ENCODE peak calls at places on chromosome 11, in ten cellular contexts. R, V, Q, O, A, X, G, I, Z and N are unnamed samples.

GRCh38 chr11:71247551-71248250 is 4.7 kb downstream of the SHANK2 start:
- DNase-seq in O (peak; percentile 87), Q (no peak), I (no peak), X (peak; percentile 54), G (no peak), V (peak; percentile 57), A (no peak), R (no peak), Z (no peak), N (no peak)

GRCh38 chr11:131943296-131943695 is 572.9 kb downstream of the NTM start:
- DNase-seq in X (no peak), O (no peak), R (no peak), G (no peak), V (peak; percentile 55), Z (no peak), I (no peak), Q (no peak), A (no peak), N (no peak)

GRCh38 chr11:6606471-6607189 is 3.1 kb downstream of the ILK start:
- DNase-seq in R (peak; percentile 91), X (peak; percentile 86), G (peak; percentile 91), O (peak; percentile 97), V (peak; percentile 96), Z (peak; percentile 91), A (peak; percentile 96), I (peak; percentile 83), Q (no peak), N (peak; percentile 32)

GRCh38 chr11:59158206-59159068 is 13.5 kb upstream of the DTX4 start:
- DNase-seq in O (peak; percentile 87), R (peak; percentile 77), I (peak; percentile 64), A (peak; percentile 83), Z (no peak), X (peak; percentile 60), G (no peak), Q (peak; percentile 89), V (peak; percentile 64), N (peak; percentile 75)

GRCh38 chr11:72930011-72930410 is 115.8 kb downstream of the ATG16L2 start:
- DNase-seq in O (peak; percentile 60), R (no peak), G (no peak), X (no peak), Q (no peak), V (peak; percentile 62), Z (no peak), A (no peak), I (no peak), N (no peak)

GRCh38 chr11:12141283-12141682 is 30.9 kb downstream of the MICAL2 start:
- DNase-seq in X (no peak), O (no peak), Z (no peak), Q (no peak), V (no peak), I (no peak), A (no peak), G (no peak), R (no peak), N (no peak)

GRCh38 chr11:44780940-44781631 is 54.3 kb downstream of the TSPAN18 start:
- DNase-seq in I (no peak), R (no peak), X (no peak), O (no peak), Q (no peak), G (peak; percentile 33), Z (peak; percentile 33), A (peak; percentile 95), V (peak; percentile 14), N (no peak)

GRCh38 chr11:118321386-118322082 is 17.0 kb downstream of the CD3E start:
- DNase-seq in R (no peak), X (no peak), V (no peak), I (no peak), A (no peak), Z (no peak), O (no peak), G (no peak), Q (peak; percentile 53), N (no peak)

GRCh38 chr11:61152816-61153592 is 8.2 kb downstream of the VPS37C start:
- DNase-seq in X (no peak), R (no peak), I (no peak), O (no peak), Z (no peak), A (no peak), V (no peak), Q (no peak), G (no peak), N (no peak)

GRCh38 chr11:86162257-86162656 is 82.3 kb upstream of the EED start:
- DNase-seq in V (peak; percentile 36), Q (peak; percentile 66), A (peak; percentile 83), O (no peak), Z (peak; percentile 39), X (no peak), I (no peak), R (peak; percentile 36), G (peak; percentile 52), N (no peak)

GRCh38 chr11:61962213-61963015 is 5.0 kb downstream of the FTH1 start:
- DNase-seq in I (no peak), X (no peak), Q (no peak), V (no peak), O (peak; percentile 11), A (peak; percentile 61), Z (no peak), R (no peak), G (no peak), N (no peak)

GRCh38 chr11:95596011-95596489 is 193.5 kb downstream of the FAM76B start:
- DNase-seq in Z (no peak), V (no peak), X (no peak), I (no peak), Q (no peak), R (no peak), A (no peak), G (no peak), O (no peak), N (no peak)

GRCh38 chr11:62013266-62014157 is 46.1 kb upstream of the FTH1 start:
- DNase-seq in A (no peak), R (no peak), O (no peak), G (no peak), X (peak; percentile 32), Z (no peak), I (no peak), Q (no peak), V (no peak), N (no peak)

GRCh38 chr11:8707541-8708270 is 25.1 kb downstream of the RPL27A start:
- DNase-seq in R (peak; percentile 61), Z (peak; percentile 81), A (peak; percentile 91), G (no peak), I (no peak), O (no peak), V (peak; percentile 98), X (peak; percentile 92), Q (no peak), N (no peak)

GRCh38 chr11:19389787-19390303 is 149.1 kb upstream of the E2F8 start:
- DNase-seq in I (no peak), Q (no peak), A (peak; percentile 76), R (peak; percentile 73), V (peak; percentile 29), G (no peak), X (no peak), O (no peak), Z (peak; percentile 38), N (no peak)

DNA sequence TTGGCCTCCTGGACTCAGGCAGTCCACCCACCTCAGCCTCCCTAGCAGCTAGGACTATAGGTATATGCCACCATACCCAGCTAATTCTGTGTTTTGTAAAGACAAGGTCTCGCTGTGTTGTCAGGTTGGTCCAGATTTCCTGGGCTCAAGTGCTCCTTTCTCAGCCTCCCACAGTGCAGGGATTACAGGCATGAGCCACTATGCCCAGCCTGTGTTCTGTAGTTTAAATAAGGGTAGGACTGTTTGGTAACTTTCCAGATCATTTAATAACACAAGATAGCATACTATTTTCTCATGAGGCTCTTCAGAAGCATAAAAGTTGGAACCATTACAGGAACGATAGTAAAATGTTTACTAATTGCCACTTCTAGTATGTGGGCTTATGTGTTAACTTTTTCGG is 38.1 kb upstream of the GRIK4 start:
- DNase-seq in G (no peak), Q (no peak), X (no peak), Z (no peak), A (no peak), O (no peak), V (no peak), I (no peak), R (no peak), N (no peak)
- H3K36me3 ChIP-seq in G (peaks cover 95% of the 10 kb centered on the region), Q (no peaks in the 10 kb centered on the region), X (no peaks in the 10 kb centered on the region), Z (peaks cover 100% of the 10 kb centered on the region), A (no peaks in the 10 kb centered on the region), O (peaks cover 14% of the 10 kb centered on the region), V (peaks cover 6% of the 10 kb centered on the region), I (peaks cover 4% of the 10 kb centered on the region), R (no peaks in the 10 kb centered on the region), N (no peaks in the 10 kb centered on the region)

GRCh38 chr11:13940611-13941256 is 21.8 kb upstream of the SPON1 start:
- DNase-seq in Q (no peak), Z (no peak), R (no peak), X (no peak), I (peak; percentile 21), G (no peak), O (no peak), V (no peak), A (no peak), N (peak; percentile 86)

GRCh38 chr11:13941790-13942189 is 20.7 kb upstream of the SPON1 start:
- DNase-seq in O (no peak), G (no peak), Z (no peak), I (no peak), X (no peak), R (no peak), Q (no peak), V (no peak), A (no peak), N (no peak)

GRCh38 chr11:13944801-13945505 is 17.6 kb upstream of the SPON1 start:
- DNase-seq in O (no peak), Q (no peak), Z (no peak), I (no peak), X (no peak), R (no peak), A (no peak), G (no peak), V (no peak), N (no peak)

GRCh38 chr11:13944016-13944415 is 18.5 kb upstream of the SPON1 start:
- DNase-seq in X (no peak), O (no peak), I (no peak), Z (no peak), V (no peak), R (no peak), Q (no peak), G (no peak), A (no peak), N (no peak)

GRCh38 chr11:13942908-13943505 is 19.5 kb upstream of the SPON1 start:
- DNase-seq in I (no peak), V (no peak), Q (no peak), X (no peak), A (no peak), O (no peak), Z (no peak), G (no peak), R (no peak), N (no peak)
- H3K27ac ChIP-seq in I (no peak overlapping the region), V (no peak overlapping the region), Q (no peak overlapping the region), X (no peak overlapping the region), A (no peak overlapping the region), O (no peak overlapping the region), Z (no peak overlapping the region), G (no peak overlapping the region), R (no peak overlapping the region), N (no peak overlapping the region)

GRCh38 chr11:102111787-102112653 is 1.8 kb downstream of the YAP1 start:
- DNase-seq in Q (no peak), R (peak; percentile 38), X (peak; percentile 62), V (peak; percentile 53), G (no peak), O (no peak), I (no peak), A (peak; percentile 69), Z (no peak), N (no peak)
- H3K4me1 ChIP-seq in Q (peaks cover 8% of the 10 kb centered on the region), R (peaks cover 22% of the 10 kb centered on the region), X (no peaks in the 10 kb centered on the region), V (peaks cover 47% of the 10 kb centered on the region), G (peaks cover 46% of the 10 kb centered on the region), O (peaks cover 50% of the 10 kb centered on the region), I (no peaks in the 10 kb centered on the region), A (no peaks in the 10 kb centered on the region), Z (peaks cover 32% of the 10 kb centered on the region), N (peaks cover 6% of the 10 kb centered on the region)

GRCh38 chr11:13376402-13376801 is 86.6 kb downstream of the BTBD10 start:
- DNase-seq in I (no peak), Q (no peak), Z (no peak), R (no peak), V (no peak), O (no peak), A (no peak), X (no peak), G (no peak), N (no peak)
- H3K36me3 ChIP-seq in I (no peaks in the 10 kb centered on the region), Q (no peaks in the 10 kb centered on the region), Z (peaks cover 100% of the 10 kb centered on the region), R (no peaks in the 10 kb centered on the region), V (no peaks in the 10 kb centered on the region), O (no peaks in the 10 kb centered on the region), A (no peaks in the 10 kb centered on the region), X (no peaks in the 10 kb centered on the region), G (peaks cover 100% of the 10 kb centered on the region), N (peaks cover 24% of the 10 kb centered on the region)